ENCODE peak calls at places on chromosomes 6 and 20, in six cellular contexts. P, A, K, M, D and U are unnamed samples. For H3K4me1, the result is how much of the 10 kb centered on the place peaks cover.

GRCh38 chr20:34579191-34579661 is 20.7 kb downstream of the MAP1LC3A start:
- DNase-seq in K (peak), A (peak), D (no peak), P (peak), M (no peak), U (peak)

GRCh38 chr6:169409742-169410312 is 156.2 kb upstream of the THBS2 start:
- DNase-seq in D (no peak), P (no peak), K (no peak), M (no peak), A (no peak), U (no peak)

GRCh38 chr6:159008656-159009288 is 8.8 kb upstream of the RSPH3 start:
- DNase-seq in P (no peak), D (no peak), K (no peak), A (no peak), M (no peak), U (no peak)

GRCh38 chr6:133136177-133136896 is 104.8 kb upstream of the EYA4 start:
- DNase-seq in A (no peak), D (no peak), P (no peak), M (no peak), K (no peak), U (no peak)

GRCh38 chr6:36757206-36757605 is 59.6 kb downstream of the RAB44 start:
- DNase-seq in A (peak), K (peak), M (no peak), P (no peak), D (peak), U (no peak)

GRCh38 chr20:43925786-43926185 is 11.1 kb downstream of the TOX2 start:
- DNase-seq in K (peak), M (no peak), D (peak), A (peak), P (no peak), U (peak)

GRCh38 chr20:14544688-14545087 is 207.3 kb upstream of the FLRT3 start:
- DNase-seq in P (no peak), D (no peak), A (no peak), M (no peak), K (no peak), U (no peak)

GRCh38 chr6:86723729-86724128 is 213.6 kb upstream of the HTR1E start:
- DNase-seq in D (no peak), K (no peak), A (no peak), P (no peak), M (no peak), U (no peak)

GRCh38 chr20:47113362-47114118 is 218.9 kb downstream of the EYA2 start:
- DNase-seq in P (no peak), D (no peak), M (no peak), K (no peak), A (no peak), U (no peak)

GRCh38 chr6:235763-236360 is 56.4 kb upstream of the DUSP22 start:
- DNase-seq in A (no peak), D (peak), P (no peak), M (no peak), K (no peak), U (no peak)

GRCh38 chr6:142342986-142343385 is 41.2 kb downstream of the ADGRG6 start:
- DNase-seq in M (no peak), A (no peak), D (no peak), K (no peak), P (no peak), U (no peak)

GRCh38 chr20:58078741-58079522 is 149.5 kb downstream of the ANKRD60 start:
- DNase-seq in D (no peak), A (peak), P (no peak), M (no peak), K (no peak), U (no peak)

GRCh38 chr20:2302369-2302768 is 6.6 kb downstream of the TGM3 start:
- DNase-seq in A (no peak), M (no peak), P (no peak), D (no peak), K (no peak), U (no peak)

GRCh38 chr20:42714298-42715141 is 475.2 kb downstream of the PTPRT start:
- DNase-seq in P (no peak), D (no peak), A (no peak), M (no peak), K (no peak), U (no peak)

GRCh38 chr6:163031931-163032330 is 304.2 kb downstream of the PACRG start:
- DNase-seq in P (no peak), D (no peak), M (no peak), K (no peak), A (no peak), U (no peak)

GRCh38 chr20:1154734-1155133 is 30.0 kb downstream of the TMEM74B start:
- DNase-seq in P (no peak), A (no peak), K (no peak), D (no peak), M (no peak), U (no peak)

GRCh38 chr6:35017461-35018183 is 123.5 kb downstream of the TCP11 start:
- DNase-seq in K (peak), M (peak), D (no peak), P (no peak), A (no peak), U (peak)

GRCh38 chr6:70134542-70134941 is 168.3 kb downstream of the COL9A1 start:
- DNase-seq in P (no peak), D (no peak), M (no peak), K (no peak), A (no peak), U (no peak)
- H3K4me1 ChIP-seq in P (under half), D (under half), M (under half), K (under half), A (under half), U (under half)

GRCh38 chr6:32148722-32149576 is 2.8 kb downstream of the PRRT1 start:
- DNase-seq in A (peak), P (no peak), M (peak), D (peak), K (peak), U (no peak)
- TF ChIP-seq CTCF in A (no peak), P (peak), M (no peak), D (peak), K (no peak), U (no peak)

DNA sequence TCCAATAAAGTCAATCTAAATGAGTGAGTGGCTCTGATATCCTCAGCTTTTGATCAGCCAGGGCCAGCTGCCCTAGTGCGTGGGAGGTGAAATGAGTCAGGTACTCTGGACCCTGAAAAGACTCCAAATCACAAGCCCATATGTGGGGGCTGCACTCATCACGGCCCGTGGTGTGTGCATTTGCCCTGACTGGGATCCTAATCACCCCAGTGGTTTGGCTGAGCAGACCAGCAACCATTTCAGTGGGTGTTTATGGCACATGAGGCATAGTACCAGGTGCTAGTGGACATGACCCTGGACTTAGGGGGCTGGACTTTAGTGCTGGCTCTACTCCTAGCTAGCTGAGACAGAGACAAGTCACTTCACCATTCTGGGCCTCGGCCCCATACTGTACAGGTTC is 39.4 kb downstream of the SCML4 start:
- DNase-seq in K (no peak), A (no peak), M (no peak), P (no peak), D (no peak), U (no peak)
- H3K4me1 ChIP-seq in K (under half), A (under half), M (under half), P (under half), D (half or more), U (under half)

GRCh38 chr6:70172252-70172651 is 130.6 kb downstream of the COL9A1 start:
- DNase-seq in M (no peak), A (no peak), K (no peak), D (no peak), P (no peak), U (no peak)

GRCh38 chr6:70162972-70163371 is 139.9 kb downstream of the COL9A1 start:
- DNase-seq in P (no peak), K (no peak), D (no peak), M (no peak), A (no peak), U (no peak)

GRCh38 chr6:70164556-70164955 is 138.3 kb downstream of the COL9A1 start:
- DNase-seq in K (no peak), D (no peak), A (no peak), M (no peak), P (no peak), U (no peak)

GRCh38 chr6:70163795-70164194 is 139.1 kb downstream of the COL9A1 start:
- DNase-seq in A (no peak), D (no peak), P (no peak), K (no peak), M (no peak), U (no peak)

GRCh38 chr6:70166088-70166958 is 136.6 kb downstream of the COL9A1 start:
- DNase-seq in K (peak), D (peak), M (peak), P (peak), A (peak), U (peak)
- TF ChIP-seq CTCF in K (peak), D (no peak), M (no peak), P (peak), A (peak), U (peak)

GRCh38 chr20:56630506-56631317 is 1.6 kb downstream of the TFAP2C start:
- DNase-seq in D (no peak), M (no peak), A (peak), P (no peak), K (no peak), U (no peak)
- H3K4me1 ChIP-seq in D (under half), M (under half), A (under half), P (under half), K (under half), U (half or more)

GRCh38 chr6:52696418-52696817 is 25.5 kb downstream of the TMEM14A start:
- DNase-seq in D (no peak), A (no peak), P (no peak), M (no peak), K (no peak), U (no peak)
- TF ChIP-seq CTCF in D (no peak), A (no peak), P (no peak), M (no peak), K (no peak), U (no peak)

GRCh38 chr20:25036331-25036936 is 21.5 kb downstream of the ACSS1 start:
- DNase-seq in M (no peak), D (no peak), K (no peak), A (no peak), P (no peak), U (no peak)
- H3K4me1 ChIP-seq in M (half or more), D (half or more), K (half or more), A (half or more), P (under half), U (half or more)